ENCODE peak calls at places on chromosomes 6 and 20, in five cellular contexts. M is K562, P is HCT116, K is IMR-90, Q is A549. I is an unnamed sample.

GRCh38 chr6:28980137-28980796 is 24.8 kb downstream of the ZNF311 start:
- DNase-seq in P (no peak), Q (no peak), M (no peak), K (no peak), I (no peak)

GRCh38 chr6:139926711-139927110 is 552.3 kb upstream of the CITED2 start:
- DNase-seq in P (no peak), Q (no peak), M (no peak), K (peak), I (no peak)

GRCh38 chr6:11317885-11318771 is 85.7 kb upstream of the NEDD9 start:
- DNase-seq in K (peak), P (peak), M (no peak), Q (peak), I (no peak)

GRCh38 chr20:21106171-21106694 is at the start of gene LINC00237:
- DNase-seq in M (no peak), Q (no peak), P (no peak), K (no peak), I (no peak)

GRCh38 chr6:45436544-45437440 is 59.1 kb upstream of the SUPT3H start:
- DNase-seq in M (peak), K (peak), Q (no peak), P (no peak), I (peak)

GRCh38 chr20:58889334-58890072 is 37.0 kb downstream of the GNAS start:
- DNase-seq in M (no peak), Q (no peak), K (no peak), P (no peak), I (no peak)

GRCh38 chr6:11354019-11354418 is 121.6 kb upstream of the NEDD9 start:
- DNase-seq in Q (no peak), K (peak), P (no peak), M (no peak), I (no peak)

GRCh38 chr6:144723431-144723830 is 438.3 kb downstream of the UTRN start:
- DNase-seq in P (no peak), Q (no peak), K (no peak), M (no peak), I (no peak)

GRCh38 chr6:19408331-19408730 is 428.8 kb upstream of the ID4 start:
- DNase-seq in M (no peak), K (no peak), Q (no peak), P (no peak), I (no peak)

GRCh38 chr20:40489886-40490285 is 199.2 kb downstream of the MAFB start:
- DNase-seq in M (no peak), P (no peak), Q (no peak), K (no peak), I (no peak)

GRCh38 chr6:84284428-84285033 is 57.1 kb upstream of the CEP162 start:
- DNase-seq in M (peak), Q (peak), P (peak), K (peak), I (no peak)

GRCh38 chr6:74578339-74578738 is 627.5 kb downstream of the COL12A1 start:
- DNase-seq in K (peak), Q (peak), P (no peak), M (no peak), I (no peak)

GRCh38 chr6:422423-423061 is 31.0 kb downstream of the IRF4 start:
- DNase-seq in M (no peak), P (no peak), Q (peak), K (peak), I (no peak)

GRCh38 chr6:33213166-33213988 is 5.1 kb downstream of the RING1 start:
- DNase-seq in K (no peak), Q (no peak), P (no peak), M (no peak), I (no peak)

GRCh38 chr6:39051399-39052122 is 3.0 kb downstream of the GLP1R start:
- DNase-seq in M (no peak), P (no peak), Q (no peak), K (no peak), I (no peak)

GRCh38 chr6:156699017-156699421 is 78.2 kb upstream of the ARID1B start:
- DNase-seq in P (no peak), M (no peak), Q (peak), K (peak), I (peak)

GRCh38 chr6:20202070-20202658 is 10.1 kb downstream of the MBOAT1 start:
- DNase-seq in Q (peak), P (no peak), M (no peak), K (peak), I (peak)

GRCh38 chr6:68572525-68572924 is 62.6 kb upstream of the ADGRB3 start:
- DNase-seq in K (no peak), Q (peak), P (no peak), M (peak), I (peak)

GRCh38 chr6:37259191-37259590 is 1.2 kb upstream of the TMEM217 start:
- DNase-seq in P (no peak), M (no peak), Q (no peak), K (peak), I (no peak)

GRCh38 chr6:154319231-154319858 is 37.3 kb downstream of the IPCEF1 start:
- DNase-seq in K (peak), Q (no peak), M (no peak), P (no peak), I (no peak)

GRCh38 chr20:14609328-14610221 is 272.2 kb upstream of the FLRT3 start:
- DNase-seq in K (no peak), M (no peak), P (no peak), Q (peak), I (no peak)

GRCh38 chr20:47676912-47677311 is 108.4 kb downstream of the SULF2 start:
- DNase-seq in M (no peak), Q (no peak), P (no peak), K (no peak), I (no peak)
- TF ChIP-seq RAD21 in M (no peak), Q (no peak), P (no peak), K (no peak), I (no peak)

GRCh38 chr20:33660685-33661058 is 1.5 kb upstream of the C20orf144 start:
- DNase-seq in M (no peak), P (no peak), Q (no peak), K (no peak), I (no peak)
- TF ChIP-seq RAD21 in M (no peak), P (no peak), Q (no peak), K (no peak), I (no peak)

DNA sequence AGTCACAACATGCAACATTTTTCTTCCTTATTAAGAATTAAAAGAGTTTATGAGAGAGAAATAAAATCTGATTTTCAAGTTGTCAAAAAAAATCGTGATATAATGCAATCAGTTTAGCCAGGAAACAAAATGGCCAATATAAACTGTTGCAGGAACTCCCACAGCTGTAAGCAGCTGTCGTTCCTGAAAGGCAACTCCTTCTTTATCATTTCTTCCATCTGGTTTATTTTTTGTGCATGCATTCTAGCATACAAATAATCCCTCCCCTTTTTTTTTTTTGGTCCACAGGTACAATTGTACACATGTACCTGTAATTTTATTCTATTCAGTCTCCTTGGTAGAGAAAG is 19.7 kb downstream of the TRAF3IP2 start:
- DNase-seq in K (no peak), P (no peak), M (no peak), Q (no peak), I (no peak)
- TF ChIP-seq RAD21 in K (no peak), P (no peak), M (no peak), Q (no peak), I (no peak)

GRCh38 chr6:167750956-167751358 is 75.8 kb upstream of the AFDN start:
- DNase-seq in M (no peak), K (no peak), Q (no peak), P (peak), I (no peak)
- TF ChIP-seq RAD21 in M (no peak), K (no peak), Q (no peak), P (no peak), I (no peak)

GRCh38 chr6:149910721-149911151 is 12.2 kb downstream of the RAET1G start:
- DNase-seq in K (no peak), M (no peak), Q (no peak), P (no peak), I (no peak)
- TF ChIP-seq RAD21 in K (no peak), M (no peak), Q (no peak), P (no peak), I (no peak)

GRCh38 chr20:44600301-44600700 is 17.9 kb downstream of the PKIG start:
- DNase-seq in M (no peak), K (no peak), Q (no peak), P (no peak), I (no peak)

GRCh38 chr20:44601801-44602204 is 19.4 kb downstream of the PKIG start:
- DNase-seq in M (no peak), K (peak), Q (no peak), P (no peak), I (no peak)

GRCh38 chr20:44600758-44601562 is 18.6 kb downstream of the PKIG start:
- DNase-seq in Q (no peak), M (no peak), K (peak), P (no peak), I (no peak)

GRCh38 chr20:44606725-44607441 is 24.5 kb downstream of the PKIG start:
- DNase-seq in K (no peak), M (no peak), P (no peak), Q (no peak), I (no peak)

GRCh38 chr20:44603327-44603726 is 20.9 kb downstream of the PKIG start:
- DNase-seq in P (no peak), K (no peak), Q (no peak), M (no peak), I (no peak)
- TF ChIP-seq RAD21 in P (no peak), K (no peak), Q (no peak), M (peak), I (no peak)

DNA sequence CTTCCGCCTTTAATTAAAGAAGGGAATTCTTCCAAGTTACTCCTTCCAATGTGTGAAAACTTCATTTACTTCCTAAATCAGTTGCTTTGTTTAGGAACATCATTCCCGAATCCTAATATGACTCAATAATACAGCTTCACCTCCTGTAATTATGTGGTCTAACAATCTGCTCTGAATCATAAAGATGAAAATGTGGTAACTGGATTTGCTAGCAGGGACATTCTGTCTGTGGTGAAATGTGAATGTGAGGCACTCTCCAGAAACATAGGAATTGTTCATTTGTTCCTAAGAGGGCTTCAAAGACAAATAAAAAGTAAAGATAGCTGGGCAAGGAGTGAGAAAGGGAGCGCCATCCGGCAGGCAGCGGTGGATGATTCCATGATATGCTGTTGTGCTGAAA is 678.1 kb downstream of the KIF16B start:
- DNase-seq in P (no peak), Q (no peak), K (no peak), M (no peak), I (no peak)
- TF ChIP-seq RAD21 in P (no peak), Q (no peak), K (no peak), M (no peak), I (no peak)

I was measured in GM12878.